ENCODE peak calls at places on chromosomes 11 and 22, in six cellular contexts. E is NCI-H1092 treated with DMSO at 0.1 percent for 48 hours; C is HFFc6; V is neuronal stem cell; H is CD8-positive, alpha-beta memory T cell; W is CD8-positive, alpha-beta T cell. Q is an unnamed sample.

GRCh38 chr22:49258107-49259010 is 569.3 kb downstream of the BRD1 start:
- DNase-seq in V (no peak), H (no peak), C (no peak), W (no peak), E (no peak), Q (no peak)

GRCh38 chr22:35609761-35610160 is 7.4 kb downstream of the MB start:
- DNase-seq in C (no peak), E (no peak), H (no peak), W (no peak), V (no peak), Q (no peak)

GRCh38 chr22:19887251-19887985 is 32.7 kb upstream of the GNB1L start:
- DNase-seq in E (no peak), V (no peak), W (no peak), C (no peak), H (no peak), Q (no peak)

GRCh38 chr11:56396047-56396446 is 16.4 kb upstream of the OR5AL1 start:
- DNase-seq in C (no peak), E (no peak), H (no peak), V (no peak), W (no peak), Q (no peak)

GRCh38 chr11:1228183-1228821 is 5.4 kb downstream of the MUC5B start:
- DNase-seq in E (no peak), H (no peak), V (no peak), C (no peak), W (no peak), Q (no peak)

GRCh38 chr11:107102692-107103463 is 84.6 kb upstream of the GUCY1A2 start:
- DNase-seq in W (no peak), V (no peak), H (no peak), E (no peak), C (no peak), Q (no peak)

GRCh38 chr11:119188887-119189286 is 3.6 kb downstream of the NHERF4 start:
- DNase-seq in V (no peak), H (no peak), W (no peak), E (no peak), C (no peak), Q (no peak)

GRCh38 chr11:130999086-130999485 is 82.8 kb upstream of the SNX19 start:
- DNase-seq in E (no peak), V (no peak), W (no peak), H (no peak), C (peak), Q (no peak)

GRCh38 chr11:122861631-122862030 is 20.9 kb upstream of the JHY start:
- DNase-seq in V (no peak), W (no peak), C (no peak), H (no peak), E (no peak), Q (no peak)

Q was measured in NCI-H345.